ENCODE peak calls at places on chromosomes 11 and 22, in ten cellular contexts. U is NCI-H1092 treated with DMSO at 0.1 percent for 48 hours; C is GM04503; R is left kidney; V is pancreas; H is PC-3; M is HCEC 1CT; Y is activated T-cell treated with anti-CD3 and anti-CD28 coated beads, Interleukin-2, amount 50 U/mL, for 1 hour; J is CD4-positive, alpha-beta T cell; G is T-helper 9 cell. B is an unnamed sample.
A peak's percentile ranks its signal among the peaks of the same experiment; 100 is the strongest.

GRCh38 chr22:33539902-33540751 is 380.1 kb downstream of the LARGE1 start:
- DNase-seq in U (peak; percentile 32), C (no peak), R (peak; percentile 77), V (peak; percentile 67), H (peak; percentile 7), M (no peak), Y (no peak), J (no peak), G (no peak), B (peak; percentile 73)

GRCh38 chr11:74570266-74571061 is 21.9 kb upstream of the POLD3 start:
- DNase-seq in U (peak; percentile 62), C (no peak), R (peak; percentile 68), V (no peak), H (peak; percentile 85), M (peak; percentile 40), Y (no peak), J (no peak), G (no peak), B (peak; percentile 66)

GRCh38 chr11:40722179-40722795 is 737.2 kb downstream of the LRRC4C start:
- DNase-seq in U (no peak), C (no peak), R (peak; percentile 75), V (no peak), H (peak; percentile 51), M (no peak), Y (no peak), J (no peak), G (no peak), B (no peak)

GRCh38 chr11:35274909-35275807 is 136.2 kb downstream of the CD44 start:
- DNase-seq in U (peak; percentile 80), C (peak; percentile 41), R (no peak), V (peak; percentile 84), H (peak; percentile 84), M (no peak), Y (no peak), J (no peak), G (no peak), B (peak; percentile 57)

GRCh38 chr11:2940930-2941821 is 12.0 kb upstream of the PHLDA2 start:
- DNase-seq in U (no peak), C (no peak), R (peak; percentile 18), V (peak; percentile 80), H (peak; percentile 62), M (no peak), Y (no peak), J (no peak), G (no peak), B (peak; percentile 70)

GRCh38 chr22:48940988-48941902 is 886.4 kb downstream of the BRD1 start:
- DNase-seq in U (no peak), C (no peak), R (peak; percentile 25), V (peak; percentile 25), H (no peak), M (no peak), Y (no peak), J (no peak), G (no peak), B (peak; percentile 3)

GRCh38 chr11:66289548-66290331 is 797 bp upstream of the YIF1A start:
- DNase-seq in U (no peak), C (no peak), R (peak; percentile 95), V (peak; percentile 85), H (peak; percentile 22), M (no peak), Y (no peak), J (peak; percentile 61), G (peak; percentile 71), B (peak; percentile 78)

GRCh38 chr22:25399649-25400151 is 164.8 kb upstream of the GRK3 start:
- DNase-seq in U (no peak), C (no peak), R (no peak), V (no peak), H (no peak), M (no peak), Y (no peak), J (no peak), G (no peak), B (no peak)

GRCh38 chr11:22173532-22173931 is 19.4 kb upstream of the ANO5 start:
- DNase-seq in U (no peak), C (no peak), R (no peak), V (no peak), H (no peak), M (no peak), Y (no peak), J (no peak), G (no peak), B (no peak)

GRCh38 chr22:20203142-20204099 is 52.6 kb upstream of the CCDC188 start:
- DNase-seq in U (no peak), C (no peak), R (peak; percentile 79), V (no peak), H (peak; percentile 18), M (peak; percentile 25), Y (no peak), J (no peak), G (no peak), B (no peak)

GRCh38 chr11:130131957-130132850 is 27.4 kb upstream of the ST14 start:
- DNase-seq in U (peak; percentile 64), C (peak; percentile 14), R (peak; percentile 84), V (no peak), H (peak; percentile 92), M (peak; percentile 58), Y (peak; percentile 28), J (peak; percentile 44), G (peak; percentile 8), B (peak; percentile 49)

GRCh38 chr22:19543970-19544708 is 19.9 kb upstream of the CLDN5 start:
- DNase-seq in U (no peak), C (no peak), R (no peak), V (peak; percentile 46), H (no peak), M (no peak), Y (no peak), J (no peak), G (no peak), B (peak; percentile 63)

GRCh38 chr11:58922475-58922874 is 16.8 kb upstream of the GLYATL1 start:
- DNase-seq in U (no peak), C (no peak), R (no peak), V (no peak), H (peak; percentile 14), M (no peak), Y (no peak), J (no peak), G (no peak), B (no peak)

GRCh38 chr11:117220568-117220967 is 11.3 kb downstream of the PCSK7 start:
- DNase-seq in U (peak; percentile 29), C (no peak), R (no peak), V (peak; percentile 53), H (no peak), M (no peak), Y (no peak), J (no peak), G (no peak), B (no peak)

GRCh38 chr11:121703166-121703565 is 250.4 kb upstream of the SORL1-AS1 start:
- DNase-seq in U (no peak), C (no peak), R (peak; percentile 61), V (no peak), H (no peak), M (no peak), Y (no peak), J (no peak), G (no peak), B (no peak)

GRCh38 chr11:115792903-115793302 is 288.7 kb upstream of the CADM1 start:
- DNase-seq in U (no peak), C (no peak), R (no peak), V (no peak), H (no peak), M (no peak), Y (no peak), J (no peak), G (no peak), B (no peak)

GRCh38 chr11:73157141-73158010 is 15.3 kb upstream of the FCHSD2 start:
- DNase-seq in U (no peak), C (peak; percentile 56), R (peak; percentile 41), V (no peak), H (no peak), M (peak; percentile 42), Y (no peak), J (no peak), G (no peak), B (peak; percentile 35)

GRCh38 chr11:24661313-24661712 is 164.5 kb downstream of the LUZP2 start:
- DNase-seq in U (no peak), C (no peak), R (no peak), V (no peak), H (no peak), M (no peak), Y (no peak), J (no peak), G (no peak), B (no peak)

GRCh38 chr11:115503083-115503885 is 931 bp downstream of the CADM1 start:
- DNase-seq in U (peak; percentile 90), C (no peak), R (peak; percentile 91), V (peak; percentile 80), H (peak; percentile 34), M (no peak), Y (peak; percentile 21), J (no peak), G (no peak), B (peak; percentile 61)

GRCh38 chr11:62985351-62985750 is 584 bp upstream of the SLC22A6 start:
- DNase-seq in U (no peak), C (no peak), R (no peak), V (no peak), H (no peak), M (no peak), Y (no peak), J (no peak), G (no peak), B (no peak)

GRCh38 chr22:32339190-32340012 is 18.3 kb upstream of the RFPL3 start:
- DNase-seq in U (no peak), C (no peak), R (no peak), V (no peak), H (no peak), M (no peak), Y (no peak), J (no peak), G (no peak), B (no peak)

GRCh38 chr11:73156114-73156513 is 14.0 kb upstream of the FCHSD2 start:
- DNase-seq in U (no peak), C (no peak), R (no peak), V (no peak), H (no peak), M (no peak), Y (no peak), J (no peak), G (no peak), B (no peak)